ENCODE peak calls at places on chromosomes 16 and 17, in five cellular contexts. M, Q, X, V and T are unnamed samples. For H3K9me3, the result is how much of the 10 kb centered on the place peaks cover.

GRCh38 chr17:77042688-77043330 is 98.0 kb upstream of the SEC14L1 start:
- DNase-seq in V (no peak), X (no peak), Q (no peak), M (no peak), T (no peak)

GRCh38 chr17:51846561-51846960 is 312.0 kb downstream of the CA10 start:
- DNase-seq in Q (no peak), X (no peak), V (no peak), M (no peak), T (no peak)

GRCh38 chr16:66681676-66682075 is 14.9 kb downstream of the CMTM4 start:
- DNase-seq in M (no peak), V (no peak), Q (no peak), X (no peak), T (no peak)

GRCh38 chr16:85555549-85556455 is 57.3 kb upstream of the GSE1 start:
- DNase-seq in X (peak), Q (peak), V (peak), M (no peak), T (no peak)

GRCh38 chr17:4815043-4815675 is 8.2 kb downstream of the PLD2 start:
- DNase-seq in X (no peak), V (no peak), Q (no peak), M (no peak), T (no peak)

GRCh38 chr16:1567988-1568387 is 34.5 kb downstream of the TMEM204 start:
- DNase-seq in X (no peak), V (no peak), Q (no peak), M (no peak), T (no peak)

GRCh38 chr17:66715745-66716156 is 119.2 kb upstream of the CACNG5 start:
- DNase-seq in X (peak), V (peak), Q (peak), M (peak), T (peak)

GRCh38 chr17:31147507-31148202 is 52.9 kb downstream of the NF1 start:
- DNase-seq in M (no peak), Q (no peak), V (peak), X (peak), T (no peak)

GRCh38 chr17:36498155-36498554 is 11.7 kb downstream of the ZNHIT3 start:
- DNase-seq in V (no peak), X (no peak), M (no peak), Q (peak), T (no peak)

DNA sequence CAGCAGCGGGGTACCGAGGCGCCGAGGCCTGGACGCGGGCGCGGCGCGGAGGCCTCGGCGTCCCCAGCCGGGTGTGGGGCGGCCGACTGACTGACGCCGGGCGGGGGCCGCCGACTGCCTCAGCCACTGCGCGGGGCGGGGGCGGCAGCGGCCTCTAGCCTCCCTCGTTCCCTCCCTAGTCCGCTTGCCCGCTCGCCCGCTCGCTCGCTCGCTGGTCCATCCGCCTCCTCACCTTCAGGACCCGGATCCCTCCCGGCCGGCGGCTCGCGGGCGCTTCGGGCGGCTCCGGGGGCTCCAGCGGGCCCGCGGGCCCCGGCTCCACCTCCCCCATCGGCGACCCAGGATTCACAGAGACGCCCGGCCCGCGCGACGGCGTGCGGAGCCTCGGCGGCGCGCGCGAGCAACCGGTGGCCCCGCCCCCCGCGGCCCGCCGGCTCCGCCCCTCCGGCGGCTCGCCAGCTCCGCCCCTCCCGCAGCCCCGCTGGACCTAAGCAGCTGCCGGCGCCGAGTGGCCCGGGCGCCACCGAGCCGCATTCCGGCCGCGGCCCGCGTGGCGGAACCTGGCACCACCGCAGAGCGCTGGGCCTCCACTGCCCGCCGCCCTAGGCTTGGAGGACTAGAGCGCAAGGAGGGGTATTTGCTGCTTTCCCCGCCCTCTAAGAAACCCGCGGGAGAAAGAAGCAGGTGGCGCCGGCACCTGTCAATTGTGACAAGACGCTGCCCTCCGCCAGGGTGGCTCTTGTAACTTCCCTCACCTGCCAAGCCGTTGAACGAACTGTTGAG is 773 bp downstream of the PHLPP2 start:
- DNase-seq in M (peak), Q (peak), V (peak), X (peak), T (peak)
- H2BK12ac ChIP-seq in M (no peak), Q (no peak), V (no peak), X (no peak), T (no peak)

DNA sequence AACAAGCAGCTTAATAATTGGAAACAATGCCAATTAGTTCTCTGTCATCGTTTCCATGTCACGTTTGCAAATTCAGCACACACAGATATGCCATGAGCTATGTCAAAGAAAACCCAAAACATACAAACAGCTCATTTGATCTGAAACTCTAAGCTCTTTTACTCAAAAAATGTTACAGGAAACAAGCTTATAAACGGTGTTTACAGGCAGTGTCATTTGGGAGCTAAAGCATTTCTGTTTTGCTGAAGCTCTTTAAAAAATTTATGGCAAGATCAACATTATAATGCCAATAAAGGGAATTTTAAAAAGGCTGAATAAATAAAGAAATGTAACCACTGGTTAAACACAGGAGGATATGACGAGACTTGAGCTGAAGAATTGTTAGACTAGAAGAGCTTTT is 94.0 kb upstream of the HS3ST2 start:
- DNase-seq in X (no peak), V (no peak), M (no peak), Q (no peak), T (no peak)
- H3K9me3 ChIP-seq in X (under half), V (under half), M (under half), Q (under half), T (under half)

GRCh38 chr17:47276444-47276843 is 22.8 kb downstream of the ITGB3 start:
- DNase-seq in X (no peak), Q (no peak), V (no peak), M (no peak), T (no peak)
- H2BK12ac ChIP-seq in X (peak), Q (no peak), V (peak), M (peak), T (peak)

GRCh38 chr17:80939151-80940145 is 52.2 kb upstream of the CHMP6 start:
- DNase-seq in Q (no peak), M (no peak), V (no peak), X (no peak), T (no peak)

GRCh38 chr17:80936218-80936617 is 55.4 kb upstream of the CHMP6 start:
- DNase-seq in M (no peak), X (no peak), V (no peak), Q (no peak), T (no peak)

GRCh38 chr17:80935526-80935925 is 56.1 kb upstream of the CHMP6 start:
- DNase-seq in Q (no peak), M (no peak), X (no peak), V (no peak), T (no peak)

GRCh38 chr17:80938556-80938955 is 53.1 kb upstream of the CHMP6 start:
- DNase-seq in Q (no peak), M (no peak), X (no peak), V (no peak), T (no peak)

GRCh38 chr17:80937501-80938356 is 53.9 kb upstream of the CHMP6 start:
- DNase-seq in Q (no peak), X (no peak), V (no peak), M (no peak), T (no peak)
- H3K9me3 ChIP-seq in Q (under half), X (under half), V (under half), M (under half), T (under half)

GRCh38 chr17:78898075-78898836 is 4.7 kb downstream of the CEP295NL start:
- DNase-seq in Q (no peak), X (no peak), V (peak), M (no peak), T (no peak)
- H2BK12ac ChIP-seq in Q (no peak), X (no peak), V (no peak), M (no peak), T (no peak)

GRCh38 chr16:35200662-35201061 is 1741.2 kb downstream of the TP53TG3F start:
- DNase-seq in V (no peak), X (no peak), M (no peak), Q (no peak), T (no peak)
- H3K9me3 ChIP-seq in V (half or more), X (under half), M (half or more), Q (half or more), T (half or more)

GRCh38 chr17:11330871-11331270 is 89.9 kb downstream of the SHISA6 start:
- DNase-seq in V (no peak), M (peak), X (no peak), Q (peak), T (peak)
- H2BK12ac ChIP-seq in V (no peak), M (no peak), X (no peak), Q (no peak), T (no peak)

GRCh38 chr16:35642322-35642835 is 2183.0 kb downstream of the TP53TG3F start:
- DNase-seq in M (no peak), X (no peak), V (no peak), Q (no peak), T (no peak)
- H3K9me3 ChIP-seq in M (half or more), X (under half), V (half or more), Q (half or more), T (half or more)

GRCh38 chr17:43584666-43585102 is 38.5 kb upstream of the ETV4 start:
- DNase-seq in Q (no peak), M (no peak), X (no peak), V (peak), T (no peak)

GRCh38 chr17:43591750-43592562 is 45.8 kb upstream of the ETV4 start:
- DNase-seq in M (no peak), X (peak), V (no peak), Q (no peak), T (no peak)

GRCh38 chr17:43587647-43588046 is 41.5 kb upstream of the ETV4 start:
- DNase-seq in M (no peak), X (no peak), V (peak), Q (no peak), T (no peak)

GRCh38 chr17:43588664-43589435 is 42.7 kb upstream of the ETV4 start:
- DNase-seq in X (no peak), V (no peak), M (no peak), Q (no peak), T (no peak)

GRCh38 chr17:43588121-43588520 is 42.0 kb upstream of the ETV4 start:
- DNase-seq in X (no peak), M (no peak), Q (no peak), V (no peak), T (no peak)
- H2BK12ac ChIP-seq in X (no peak), M (no peak), Q (no peak), V (peak), T (no peak)